ENCODE peak calls at places on chromosome X, in five cellular contexts. C is NCI-H345, B is myocyte, U is HT-29, P is GM23248. X is an unnamed sample.

GRCh38 chrX:24759786-24760185 is 66.1 kb downstream of the POLA1 start:
- DNase-seq in B (peak), P (no peak), C (no peak), U (no peak), X (no peak)

GRCh38 chrX:114050075-114050796 is 533.6 kb upstream of the HTR2C start:
- DNase-seq in B (no peak), C (no peak), P (no peak), U (no peak), X (no peak)

GRCh38 chrX:109783712-109784109 is 50.7 kb upstream of the ACSL4 start:
- DNase-seq in C (no peak), U (no peak), B (no peak), P (no peak), X (no peak)

GRCh38 chrX:24682739-24683432 is 10.8 kb upstream of the POLA1 start:
- DNase-seq in U (no peak), C (no peak), B (no peak), P (no peak), X (no peak)

GRCh38 chrX:27796640-27797257 is 11.0 kb upstream of the MAGEB10 start:
- DNase-seq in P (no peak), C (no peak), B (no peak), U (no peak), X (no peak)

GRCh38 chrX:103063918-103064434 is at the start of gene BEX1:
- DNase-seq in U (no peak), P (peak), C (peak), B (peak), X (no peak)

GRCh38 chrX:40578039-40578438 is 2.7 kb upstream of the ATP6AP2 start:
- DNase-seq in B (no peak), C (no peak), U (no peak), P (no peak), X (no peak)

GRCh38 chrX:48715066-48715465 is 18.5 kb downstream of the SUV39H1 start:
- DNase-seq in U (no peak), B (peak), P (peak), C (no peak), X (no peak)

GRCh38 chrX:72308566-72309296 is 3.0 kb upstream of the CITED1 start:
- DNase-seq in U (peak), P (peak), B (peak), C (peak), X (peak)

GRCh38 chrX:116198235-116198634 is 27.7 kb downstream of the AGTR2 start:
- DNase-seq in B (no peak), P (no peak), C (no peak), U (no peak), X (no peak)

GRCh38 chrX:152895724-152896420 is 2.0 kb upstream of the ZNF185 start:
- DNase-seq in U (peak), C (no peak), B (no peak), P (peak), X (no peak)

GRCh38 chrX:65674351-65674893 is 7.0 kb downstream of the MSN start:
- DNase-seq in P (peak), C (no peak), U (no peak), B (no peak), X (no peak)

GRCh38 chrX:71615056-71615455 is 3.3 kb downstream of the CXCR3 start:
- DNase-seq in U (no peak), C (no peak), B (no peak), P (no peak), X (no peak)

GRCh38 chrX:12315526-12315925 is 177.3 kb downstream of the FRMPD4 start:
- DNase-seq in P (no peak), C (no peak), U (no peak), B (peak), X (no peak)

X was measured in A549.